ENCODE peak calls at places on chromosomes 12 and 14, in seven cellular contexts. One of them, this sample, is unnamed.
A peak's percentile ranks its signal among the peaks of the same experiment; 100 is the strongest.

GRCh38 chr12:112167728-112168525 is 42.6 kb downstream of the TRAFD1 start:
- DNase-seq in astrocyte of the spinal cord: no peak
- DNase-seq in K562: no peak
- DNase-seq in psoas muscle: no peak
- DNase-seq in prostate gland: no peak
- DNase-seq in heart left ventricle: no peak
- DNase-seq in Jurkat, Clone E6-1: no peak
- DNase-seq in this sample: no peak

GRCh38 chr12:120798696-120799095 is 73.1 kb downstream of the ACADS start:
- DNase-seq in Jurkat, Clone E6-1: peak; percentile 57
- DNase-seq in astrocyte of the spinal cord: no peak
- DNase-seq in prostate gland: no peak
- DNase-seq in psoas muscle: no peak
- DNase-seq in K562: no peak
- DNase-seq in heart left ventricle: no peak
- DNase-seq in this sample: no peak

GRCh38 chr12:68883151-68883550 is 49.8 kb downstream of the CPM start:
- DNase-seq in Jurkat, Clone E6-1: no peak
- DNase-seq in psoas muscle: no peak
- DNase-seq in astrocyte of the spinal cord: no peak
- DNase-seq in K562: no peak
- DNase-seq in heart left ventricle: no peak
- DNase-seq in prostate gland: no peak
- DNase-seq in this sample: no peak

GRCh38 chr14:96508900-96509299 is 6.7 kb downstream of the PAPOLA start:
- DNase-seq in Jurkat, Clone E6-1: no peak
- DNase-seq in astrocyte of the spinal cord: no peak
- DNase-seq in K562: peak; percentile 12
- DNase-seq in prostate gland: no peak
- DNase-seq in psoas muscle: no peak
- DNase-seq in heart left ventricle: no peak
- DNase-seq in this sample: no peak

GRCh38 chr12:79006306-79006705 is 141.7 kb downstream of the SYT1 start:
- DNase-seq in astrocyte of the spinal cord: no peak
- DNase-seq in Jurkat, Clone E6-1: no peak
- DNase-seq in heart left ventricle: no peak
- DNase-seq in K562: no peak
- DNase-seq in prostate gland: no peak
- DNase-seq in psoas muscle: no peak
- DNase-seq in this sample: no peak

GRCh38 chr14:61177279-61178225 is 103.6 kb downstream of the TMEM30B start:
- DNase-seq in heart left ventricle: no peak
- DNase-seq in prostate gland: peak; percentile 8
- DNase-seq in astrocyte of the spinal cord: no peak
- DNase-seq in Jurkat, Clone E6-1: no peak
- DNase-seq in K562: no peak
- DNase-seq in psoas muscle: no peak
- DNase-seq in this sample: no peak

GRCh38 chr14:20657216-20658211 is 16.0 kb upstream of the OR6S1 start:
- DNase-seq in Jurkat, Clone E6-1: no peak
- DNase-seq in prostate gland: no peak
- DNase-seq in heart left ventricle: no peak
- DNase-seq in astrocyte of the spinal cord: no peak
- DNase-seq in K562: peak; percentile 54
- DNase-seq in psoas muscle: no peak
- DNase-seq in this sample: no peak

GRCh38 chr12:116172224-116172849 is 105.2 kb downstream of the MED13L start:
- DNase-seq in Jurkat, Clone E6-1: no peak
- DNase-seq in K562: peak; percentile 79
- DNase-seq in prostate gland: no peak
- DNase-seq in heart left ventricle: no peak
- DNase-seq in psoas muscle: no peak
- DNase-seq in astrocyte of the spinal cord: no peak
- DNase-seq in this sample: no peak

GRCh38 chr12:9244894-9245293 is 36.7 kb upstream of the PZP start:
- DNase-seq in heart left ventricle: no peak
- DNase-seq in prostate gland: no peak
- DNase-seq in psoas muscle: peak; percentile 19
- DNase-seq in Jurkat, Clone E6-1: no peak
- DNase-seq in K562: no peak
- DNase-seq in astrocyte of the spinal cord: no peak
- DNase-seq in this sample: no peak

GRCh38 chr12:76195920-76196319 is 111.4 kb upstream of the NAP1L1 start:
- DNase-seq in K562: no peak
- DNase-seq in Jurkat, Clone E6-1: no peak
- DNase-seq in prostate gland: no peak
- DNase-seq in heart left ventricle: no peak
- DNase-seq in astrocyte of the spinal cord: no peak
- DNase-seq in psoas muscle: no peak
- DNase-seq in this sample: no peak

GRCh38 chr12:63308701-63309100 is 157.7 kb upstream of the AVPR1A start:
- DNase-seq in Jurkat, Clone E6-1: no peak
- DNase-seq in K562: no peak
- DNase-seq in prostate gland: no peak
- DNase-seq in psoas muscle: no peak
- DNase-seq in heart left ventricle: peak; percentile 25
- DNase-seq in astrocyte of the spinal cord: peak; percentile 39
- DNase-seq in this sample: no peak

GRCh38 chr12:70989232-70989631 is 68.7 kb upstream of the PTPRR start:
- DNase-seq in heart left ventricle: no peak
- DNase-seq in astrocyte of the spinal cord: no peak
- DNase-seq in prostate gland: no peak
- DNase-seq in K562: no peak
- DNase-seq in psoas muscle: no peak
- DNase-seq in Jurkat, Clone E6-1: no peak
- DNase-seq in this sample: no peak

GRCh38 chr14:33908540-33909223 is 42.2 kb downstream of the EGLN3 start:
- DNase-seq in K562: no peak
- DNase-seq in astrocyte of the spinal cord: no peak
- DNase-seq in psoas muscle: no peak
- DNase-seq in Jurkat, Clone E6-1: no peak
- DNase-seq in heart left ventricle: no peak
- DNase-seq in prostate gland: no peak
- DNase-seq in this sample: no peak

GRCh38 chr14:75562048-75562447 is 16.4 kb upstream of the FLVCR2 start:
- DNase-seq in astrocyte of the spinal cord: no peak
- DNase-seq in heart left ventricle: no peak
- DNase-seq in prostate gland: no peak
- DNase-seq in Jurkat, Clone E6-1: no peak
- DNase-seq in psoas muscle: no peak
- DNase-seq in K562: no peak
- DNase-seq in this sample: no peak

GRCh38 chr12:128702344-128702743 is 121.4 kb downstream of the SLC15A4 start:
- DNase-seq in heart left ventricle: no peak
- DNase-seq in Jurkat, Clone E6-1: no peak
- DNase-seq in psoas muscle: no peak
- DNase-seq in astrocyte of the spinal cord: no peak
- DNase-seq in K562: no peak
- DNase-seq in prostate gland: no peak
- DNase-seq in this sample: no peak

GRCh38 chr12:77940011-77940423 is 109.3 kb downstream of the NAV3 start:
- DNase-seq in heart left ventricle: no peak
- DNase-seq in astrocyte of the spinal cord: peak; percentile 88
- DNase-seq in prostate gland: no peak
- DNase-seq in K562: no peak
- DNase-seq in Jurkat, Clone E6-1: no peak
- DNase-seq in psoas muscle: no peak
- DNase-seq in this sample: peak; percentile 51

GRCh38 chr14:94387051-94388026 is 1.1 kb downstream of the SERPINA1 start:
- DNase-seq in psoas muscle: no peak
- DNase-seq in K562: no peak
- DNase-seq in prostate gland: no peak
- DNase-seq in astrocyte of the spinal cord: no peak
- DNase-seq in heart left ventricle: no peak
- DNase-seq in Jurkat, Clone E6-1: no peak
- DNase-seq in this sample: no peak
- H3K4me3 ChIP-seq in psoas muscle: no peak overlapping the region
- H3K4me3 ChIP-seq in K562: no peak overlapping the region
- H3K4me3 ChIP-seq in prostate gland: no peak overlapping the region
- H3K4me3 ChIP-seq in astrocyte of the spinal cord: no peak overlapping the region
- H3K4me3 ChIP-seq in heart left ventricle: no peak overlapping the region
- H3K4me3 ChIP-seq in Jurkat, Clone E6-1: no peak overlapping the region
- H3K4me3 ChIP-seq in this sample: no peak overlapping the region

GRCh38 chr14:91354979-91355685 is 62.5 kb downstream of the CCDC88C start:
- DNase-seq in heart left ventricle: no peak
- DNase-seq in astrocyte of the spinal cord: no peak
- DNase-seq in Jurkat, Clone E6-1: no peak
- DNase-seq in K562: no peak
- DNase-seq in prostate gland: no peak
- DNase-seq in psoas muscle: no peak
- DNase-seq in this sample: no peak
- H3K4me3 ChIP-seq in heart left ventricle: no peak overlapping the region
- H3K4me3 ChIP-seq in astrocyte of the spinal cord: no peak overlapping the region
- H3K4me3 ChIP-seq in Jurkat, Clone E6-1: no peak overlapping the region
- H3K4me3 ChIP-seq in K562: no peak overlapping the region
- H3K4me3 ChIP-seq in prostate gland: no peak overlapping the region
- H3K4me3 ChIP-seq in psoas muscle: no peak overlapping the region
- H3K4me3 ChIP-seq in this sample: no peak overlapping the region

GRCh38 chr12:104294845-104295674 is 8.5 kb upstream of the EID3 start:
- DNase-seq in prostate gland: no peak
- DNase-seq in psoas muscle: no peak
- DNase-seq in astrocyte of the spinal cord: no peak
- DNase-seq in K562: no peak
- DNase-seq in Jurkat, Clone E6-1: no peak
- DNase-seq in heart left ventricle: no peak
- DNase-seq in this sample: no peak
- H3K4me3 ChIP-seq in prostate gland: no peak overlapping the region
- H3K4me3 ChIP-seq in psoas muscle: no peak overlapping the region
- H3K4me3 ChIP-seq in astrocyte of the spinal cord: no peak overlapping the region
- H3K4me3 ChIP-seq in K562: no peak overlapping the region
- H3K4me3 ChIP-seq in Jurkat, Clone E6-1: no peak overlapping the region
- H3K4me3 ChIP-seq in heart left ventricle: no peak overlapping the region
- H3K4me3 ChIP-seq in this sample: peak overlapping the region; percentile 11

GRCh38 chr12:45504606-45505005 is 224.9 kb upstream of the ARID2 start:
- DNase-seq in heart left ventricle: no peak
- DNase-seq in astrocyte of the spinal cord: no peak
- DNase-seq in K562: no peak
- DNase-seq in psoas muscle: no peak
- DNase-seq in Jurkat, Clone E6-1: no peak
- DNase-seq in prostate gland: no peak
- DNase-seq in this sample: no peak
- H3K4me3 ChIP-seq in heart left ventricle: no peak overlapping the region
- H3K4me3 ChIP-seq in astrocyte of the spinal cord: no peak overlapping the region
- H3K4me3 ChIP-seq in K562: no peak overlapping the region
- H3K4me3 ChIP-seq in psoas muscle: no peak overlapping the region
- H3K4me3 ChIP-seq in Jurkat, Clone E6-1: no peak overlapping the region
- H3K4me3 ChIP-seq in prostate gland: no peak overlapping the region
- H3K4me3 ChIP-seq in this sample: no peak overlapping the region

GRCh38 chr14:66884149-66884548 is 305.1 kb upstream of the GARIN2 start:
- DNase-seq in Jurkat, Clone E6-1: no peak
- DNase-seq in prostate gland: no peak
- DNase-seq in psoas muscle: no peak
- DNase-seq in astrocyte of the spinal cord: no peak
- DNase-seq in K562: no peak
- DNase-seq in heart left ventricle: no peak
- DNase-seq in this sample: no peak
- H3K4me3 ChIP-seq in Jurkat, Clone E6-1: no peak overlapping the region
- H3K4me3 ChIP-seq in prostate gland: no peak overlapping the region
- H3K4me3 ChIP-seq in psoas muscle: no peak overlapping the region
- H3K4me3 ChIP-seq in astrocyte of the spinal cord: no peak overlapping the region
- H3K4me3 ChIP-seq in K562: no peak overlapping the region
- H3K4me3 ChIP-seq in heart left ventricle: no peak overlapping the region
- H3K4me3 ChIP-seq in this sample: no peak overlapping the region

DNA sequence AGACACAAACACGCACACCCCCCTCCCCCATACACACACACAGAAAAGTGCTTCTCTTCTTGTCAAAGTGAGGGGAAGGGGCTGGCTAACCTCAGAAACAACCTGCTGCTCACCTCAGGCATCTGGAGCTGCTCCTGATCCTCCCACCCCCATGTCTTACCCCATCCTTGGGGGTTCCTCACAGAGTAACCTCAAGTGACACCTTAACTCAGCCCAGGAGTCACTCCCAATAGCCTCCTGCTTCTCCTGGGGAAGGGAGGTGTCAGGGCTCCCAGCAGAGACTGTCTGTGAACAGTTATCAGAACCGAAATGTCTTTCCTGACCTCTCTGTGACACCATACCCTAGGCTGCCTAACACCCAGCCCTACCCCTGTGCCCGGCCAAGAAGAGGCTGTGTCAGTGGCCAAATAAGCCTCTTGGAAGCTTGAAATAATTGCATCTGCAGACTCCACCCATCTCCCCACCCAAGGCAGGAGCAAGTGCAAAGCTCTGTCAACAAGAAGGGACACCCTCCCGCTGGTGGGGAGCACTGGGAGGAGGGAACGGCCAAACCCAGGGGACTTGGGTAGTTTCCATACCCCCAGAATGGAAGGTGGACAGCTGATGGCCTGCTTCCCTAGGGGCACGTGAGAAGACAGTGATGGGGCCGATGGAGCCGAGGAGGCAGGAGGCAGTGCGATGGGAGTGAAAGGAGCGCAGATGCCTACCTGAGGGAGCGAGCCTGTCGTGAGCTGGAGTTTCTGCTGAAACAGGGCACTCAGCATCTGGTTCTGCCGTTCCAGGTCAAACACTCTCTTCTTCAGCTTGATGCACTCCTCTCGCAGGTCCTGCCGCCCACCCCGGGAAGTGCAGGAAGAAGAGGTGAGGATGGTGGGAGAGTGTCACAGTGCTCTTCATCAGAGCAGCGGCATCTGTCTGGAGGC is 26.8 kb downstream of the NCKAP5L start:
- DNase-seq in Jurkat, Clone E6-1: no peak
- DNase-seq in heart left ventricle: no peak
- DNase-seq in K562: no peak
- DNase-seq in astrocyte of the spinal cord: no peak
- DNase-seq in psoas muscle: no peak
- DNase-seq in prostate gland: no peak
- DNase-seq in this sample: no peak
- H3K4me3 ChIP-seq in Jurkat, Clone E6-1: no peak overlapping the region
- H3K4me3 ChIP-seq in heart left ventricle: no peak overlapping the region
- H3K4me3 ChIP-seq in K562: no peak overlapping the region
- H3K4me3 ChIP-seq in astrocyte of the spinal cord: no peak overlapping the region
- H3K4me3 ChIP-seq in psoas muscle: peak overlapping the region; percentile 22
- H3K4me3 ChIP-seq in prostate gland: no peak overlapping the region
- H3K4me3 ChIP-seq in this sample: no peak overlapping the region

DNA sequence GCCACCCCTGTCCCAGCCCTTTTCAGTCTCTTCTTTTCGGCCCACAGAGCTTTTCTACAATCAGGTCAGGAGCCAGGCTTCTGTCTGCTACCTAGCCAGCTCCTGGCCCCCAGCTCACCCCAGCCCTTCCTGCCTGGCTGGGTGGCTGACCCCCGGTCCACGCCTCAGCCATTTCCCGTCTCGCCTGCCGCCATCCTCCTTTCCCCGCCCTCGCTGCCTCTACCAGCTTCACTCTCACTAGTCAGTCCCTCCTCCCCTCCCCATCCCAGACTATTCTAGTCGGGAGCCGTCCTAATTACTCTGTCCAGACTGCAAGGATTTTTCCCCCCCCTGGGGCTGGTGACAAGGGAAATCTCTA is 876 bp downstream of the DHH start:
- DNase-seq in Jurkat, Clone E6-1: no peak
- DNase-seq in heart left ventricle: peak; percentile 47
- DNase-seq in prostate gland: no peak
- DNase-seq in psoas muscle: no peak
- DNase-seq in K562: peak; percentile 21
- DNase-seq in astrocyte of the spinal cord: no peak
- DNase-seq in this sample: no peak
- H3K4me3 ChIP-seq in Jurkat, Clone E6-1: no peak overlapping the region
- H3K4me3 ChIP-seq in heart left ventricle: peak overlapping the region; percentile 39
- H3K4me3 ChIP-seq in prostate gland: no peak overlapping the region
- H3K4me3 ChIP-seq in psoas muscle: peak overlapping the region; percentile 52
- H3K4me3 ChIP-seq in K562: peak overlapping the region; percentile 15
- H3K4me3 ChIP-seq in astrocyte of the spinal cord: peak overlapping the region; percentile 5
- H3K4me3 ChIP-seq in this sample: no peak overlapping the region

GRCh38 chr12:60197589-60197988 is 601.8 kb downstream of the SLC16A7 start:
- DNase-seq in prostate gland: no peak
- DNase-seq in astrocyte of the spinal cord: no peak
- DNase-seq in Jurkat, Clone E6-1: no peak
- DNase-seq in psoas muscle: no peak
- DNase-seq in heart left ventricle: no peak
- DNase-seq in K562: no peak
- DNase-seq in this sample: no peak
- H3K4me3 ChIP-seq in prostate gland: no peak overlapping the region
- H3K4me3 ChIP-seq in astrocyte of the spinal cord: no peak overlapping the region
- H3K4me3 ChIP-seq in Jurkat, Clone E6-1: no peak overlapping the region
- H3K4me3 ChIP-seq in psoas muscle: no peak overlapping the region
- H3K4me3 ChIP-seq in heart left ventricle: no peak overlapping the region
- H3K4me3 ChIP-seq in K562: no peak overlapping the region
- H3K4me3 ChIP-seq in this sample: no peak overlapping the region